ENCODE peak calls at places on chromosomes 4 and X, in six cellular contexts. One of them, this sample, is unnamed.

GRCh38 chrX:118965395-118965794 is 9.0 kb upstream of the LONRF3 start:
- DNase-seq in astrocyte of the spinal cord: no peak
- DNase-seq in aorta: no peak
- DNase-seq in ascending aorta: no peak
- DNase-seq in AG04449: no peak
- DNase-seq in effector memory CD4-positive, alpha-beta T cell: no peak
- DNase-seq in this sample: no peak

GRCh38 chr4:8860096-8860891 is 11.3 kb downstream of the HMX1 start:
- DNase-seq in astrocyte of the spinal cord: no peak
- DNase-seq in effector memory CD4-positive, alpha-beta T cell: no peak
- DNase-seq in ascending aorta: no peak
- DNase-seq in aorta: peak; percentile 38
- DNase-seq in AG04449: no peak
- DNase-seq in this sample: no peak

GRCh38 chrX:54808109-54808604 is 612 bp downstream of the MAGED2 start:
- DNase-seq in ascending aorta: no peak
- DNase-seq in effector memory CD4-positive, alpha-beta T cell: peak; percentile 21
- DNase-seq in AG04449: no peak
- DNase-seq in aorta: peak; percentile 81
- DNase-seq in astrocyte of the spinal cord: no peak
- DNase-seq in this sample: no peak

GRCh38 chr4:1033840-1034551 is 22.6 kb downstream of the FGFRL1 start:
- DNase-seq in aorta: peak; percentile 88
- DNase-seq in astrocyte of the spinal cord: peak; percentile 73
- DNase-seq in effector memory CD4-positive, alpha-beta T cell: no peak
- DNase-seq in AG04449: no peak
- DNase-seq in ascending aorta: no peak
- DNase-seq in this sample: no peak

GRCh38 chr4:37157403-37158167 is 87.0 kb upstream of the NWD2 start:
- DNase-seq in effector memory CD4-positive, alpha-beta T cell: no peak
- DNase-seq in aorta: no peak
- DNase-seq in AG04449: no peak
- DNase-seq in ascending aorta: no peak
- DNase-seq in astrocyte of the spinal cord: no peak
- DNase-seq in this sample: no peak

GRCh38 chr4:94486372-94486801 is 34.6 kb downstream of the PDLIM5 start:
- DNase-seq in effector memory CD4-positive, alpha-beta T cell: no peak
- DNase-seq in AG04449: no peak
- DNase-seq in ascending aorta: no peak
- DNase-seq in astrocyte of the spinal cord: peak; percentile 64
- DNase-seq in aorta: no peak
- DNase-seq in this sample: no peak

GRCh38 chr4:180028682-180029081 is 2214.5 kb upstream of the TENM3 start:
- DNase-seq in ascending aorta: no peak
- DNase-seq in astrocyte of the spinal cord: peak; percentile 26
- DNase-seq in effector memory CD4-positive, alpha-beta T cell: no peak
- DNase-seq in AG04449: no peak
- DNase-seq in aorta: no peak
- DNase-seq in this sample: no peak

GRCh38 chrX:68684291-68684918 is 36.9 kb downstream of the STARD8 start:
- DNase-seq in aorta: peak; percentile 83
- DNase-seq in astrocyte of the spinal cord: no peak
- DNase-seq in effector memory CD4-positive, alpha-beta T cell: no peak
- DNase-seq in ascending aorta: no peak
- DNase-seq in AG04449: no peak
- DNase-seq in this sample: no peak

GRCh38 chr4:113003841-113004240 is 45.6 kb upstream of the ANK2 start:
- DNase-seq in effector memory CD4-positive, alpha-beta T cell: no peak
- DNase-seq in astrocyte of the spinal cord: peak; percentile 27
- DNase-seq in aorta: no peak
- DNase-seq in ascending aorta: no peak
- DNase-seq in AG04449: no peak
- DNase-seq in this sample: peak; percentile 14

DNA sequence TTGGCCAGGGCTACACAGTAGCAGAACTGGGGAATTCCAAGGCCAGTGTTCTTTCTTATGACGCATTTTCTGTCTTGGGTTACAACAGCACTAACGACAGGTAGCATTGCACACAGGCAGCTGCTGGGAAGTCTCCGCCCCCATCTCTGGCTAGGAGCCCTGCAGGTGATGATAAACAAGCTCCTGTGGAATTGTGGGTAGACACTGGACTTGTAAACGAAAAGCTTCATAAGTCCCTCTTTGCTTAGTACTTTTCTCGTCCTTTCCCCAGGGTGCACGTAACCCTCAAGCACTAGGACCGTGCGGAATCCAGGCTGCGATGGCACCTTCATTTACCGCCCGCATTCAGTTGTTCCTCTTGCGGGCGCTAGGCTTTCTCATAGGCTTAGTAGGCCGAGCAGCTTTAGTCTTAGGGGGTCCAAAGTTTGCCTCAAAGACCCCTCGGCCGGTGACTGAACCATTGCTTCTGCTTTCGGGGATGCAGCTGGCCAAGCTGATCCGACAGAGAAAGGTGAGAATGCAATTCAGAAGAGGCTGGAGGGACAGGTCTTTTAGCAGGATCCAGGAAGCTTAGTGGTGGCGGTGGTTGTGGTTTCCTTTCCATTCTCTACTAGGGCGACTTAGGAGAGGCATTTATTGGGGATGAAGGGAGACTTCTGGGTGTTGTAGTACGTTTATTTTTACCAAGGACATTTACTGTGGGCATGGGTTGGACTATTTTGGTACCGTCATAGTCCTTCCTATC is at the start of gene FAAH2:
- DNase-seq in ascending aorta: no peak
- DNase-seq in effector memory CD4-positive, alpha-beta T cell: peak; percentile 57
- DNase-seq in AG04449: no peak
- DNase-seq in aorta: no peak
- DNase-seq in astrocyte of the spinal cord: no peak
- DNase-seq in this sample: no peak
- H3K4me3 ChIP-seq in ascending aorta: peak within 1 kb of the TSS; percentile 21
- H3K4me3 ChIP-seq in effector memory CD4-positive, alpha-beta T cell: peak within 1 kb of the TSS; percentile 57
- H3K4me3 ChIP-seq in AG04449: no peak within 1 kb of the TSS
- H3K4me3 ChIP-seq in aorta: no peak within 1 kb of the TSS
- H3K4me3 ChIP-seq in astrocyte of the spinal cord: no peak within 1 kb of the TSS
- H3K4me3 ChIP-seq in this sample: no peak within 1 kb of the TSS

DNA sequence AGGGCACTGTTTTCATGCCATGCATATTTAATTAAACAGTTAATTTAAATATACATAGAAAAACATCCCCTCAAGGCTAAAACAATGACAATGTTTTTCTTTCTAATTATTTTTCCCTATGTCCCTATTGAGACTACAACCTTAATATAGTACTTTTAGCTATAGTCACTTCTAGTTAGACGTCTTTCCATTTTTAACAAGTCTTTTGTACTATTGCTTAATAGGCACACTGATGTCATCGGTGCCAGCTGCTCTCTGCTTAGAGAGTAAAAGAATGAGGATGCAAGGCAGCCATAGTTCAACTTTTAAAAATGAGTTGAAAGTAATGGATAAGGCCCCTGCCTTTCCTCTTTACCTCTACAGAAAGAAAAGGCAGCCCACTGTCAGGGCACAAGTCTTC is 191.1 kb downstream of the KCTD8 start:
- DNase-seq in aorta: no peak
- DNase-seq in effector memory CD4-positive, alpha-beta T cell: no peak
- DNase-seq in astrocyte of the spinal cord: no peak
- DNase-seq in ascending aorta: no peak
- DNase-seq in AG04449: no peak
- DNase-seq in this sample: peak; percentile 4
- H3K4me3 ChIP-seq in aorta: no peak overlapping the region
- H3K4me3 ChIP-seq in effector memory CD4-positive, alpha-beta T cell: no peak overlapping the region
- H3K4me3 ChIP-seq in astrocyte of the spinal cord: no peak overlapping the region
- H3K4me3 ChIP-seq in ascending aorta: no peak overlapping the region
- H3K4me3 ChIP-seq in AG04449: no peak overlapping the region
- H3K4me3 ChIP-seq in this sample: no peak overlapping the region

GRCh38 chrX:129768586-129769466 is 10.9 kb upstream of the SASH3 start:
- DNase-seq in ascending aorta: no peak
- DNase-seq in astrocyte of the spinal cord: no peak
- DNase-seq in aorta: no peak
- DNase-seq in effector memory CD4-positive, alpha-beta T cell: no peak
- DNase-seq in AG04449: no peak
- DNase-seq in this sample: no peak
- H3K4me3 ChIP-seq in ascending aorta: no peak overlapping the region
- H3K4me3 ChIP-seq in astrocyte of the spinal cord: no peak overlapping the region
- H3K4me3 ChIP-seq in aorta: no peak overlapping the region
- H3K4me3 ChIP-seq in effector memory CD4-positive, alpha-beta T cell: no peak overlapping the region
- H3K4me3 ChIP-seq in AG04449: no peak overlapping the region
- H3K4me3 ChIP-seq in this sample: no peak overlapping the region

GRCh38 chr4:89836031-89836777 is 757 bp downstream of the SNCA start:
- DNase-seq in aorta: no peak
- DNase-seq in astrocyte of the spinal cord: no peak
- DNase-seq in AG04449: no peak
- DNase-seq in effector memory CD4-positive, alpha-beta T cell: no peak
- DNase-seq in ascending aorta: no peak
- DNase-seq in this sample: no peak
- H3K4me3 ChIP-seq in aorta: no peak overlapping the region
- H3K4me3 ChIP-seq in astrocyte of the spinal cord: peak overlapping the region; percentile 66
- H3K4me3 ChIP-seq in AG04449: peak overlapping the region; percentile 13
- H3K4me3 ChIP-seq in effector memory CD4-positive, alpha-beta T cell: peak overlapping the region; percentile 60
- H3K4me3 ChIP-seq in ascending aorta: peak overlapping the region; percentile 46
- H3K4me3 ChIP-seq in this sample: peak overlapping the region; percentile 57

GRCh38 chr4:15938182-15938581 is 358 bp downstream of the FGFBP1 start:
- DNase-seq in ascending aorta: no peak
- DNase-seq in AG04449: no peak
- DNase-seq in effector memory CD4-positive, alpha-beta T cell: no peak
- DNase-seq in aorta: no peak
- DNase-seq in astrocyte of the spinal cord: no peak
- DNase-seq in this sample: no peak
- H3K4me3 ChIP-seq in ascending aorta: no peak overlapping the region
- H3K4me3 ChIP-seq in AG04449: no peak overlapping the region
- H3K4me3 ChIP-seq in effector memory CD4-positive, alpha-beta T cell: no peak overlapping the region
- H3K4me3 ChIP-seq in aorta: no peak overlapping the region
- H3K4me3 ChIP-seq in astrocyte of the spinal cord: no peak overlapping the region
- H3K4me3 ChIP-seq in this sample: no peak overlapping the region

GRCh38 chr4:152462715-152463114 is 73.2 kb downstream of the FBXW7 start:
- DNase-seq in astrocyte of the spinal cord: no peak
- DNase-seq in ascending aorta: no peak
- DNase-seq in AG04449: no peak
- DNase-seq in aorta: no peak
- DNase-seq in effector memory CD4-positive, alpha-beta T cell: no peak
- DNase-seq in this sample: no peak

GRCh38 chr4:152460488-152460887 is 75.4 kb downstream of the FBXW7 start:
- DNase-seq in astrocyte of the spinal cord: peak; percentile 57
- DNase-seq in ascending aorta: no peak
- DNase-seq in aorta: no peak
- DNase-seq in effector memory CD4-positive, alpha-beta T cell: no peak
- DNase-seq in AG04449: peak; percentile 24
- DNase-seq in this sample: peak; percentile 69

GRCh38 chr4:152463562-152463961 is 72.3 kb downstream of the FBXW7 start:
- DNase-seq in aorta: no peak
- DNase-seq in astrocyte of the spinal cord: no peak
- DNase-seq in ascending aorta: no peak
- DNase-seq in effector memory CD4-positive, alpha-beta T cell: no peak
- DNase-seq in AG04449: no peak
- DNase-seq in this sample: no peak

GRCh38 chr4:152462047-152462446 is 73.8 kb downstream of the FBXW7 start:
- DNase-seq in effector memory CD4-positive, alpha-beta T cell: no peak
- DNase-seq in astrocyte of the spinal cord: no peak
- DNase-seq in AG04449: no peak
- DNase-seq in ascending aorta: no peak
- DNase-seq in aorta: no peak
- DNase-seq in this sample: no peak

DNA sequence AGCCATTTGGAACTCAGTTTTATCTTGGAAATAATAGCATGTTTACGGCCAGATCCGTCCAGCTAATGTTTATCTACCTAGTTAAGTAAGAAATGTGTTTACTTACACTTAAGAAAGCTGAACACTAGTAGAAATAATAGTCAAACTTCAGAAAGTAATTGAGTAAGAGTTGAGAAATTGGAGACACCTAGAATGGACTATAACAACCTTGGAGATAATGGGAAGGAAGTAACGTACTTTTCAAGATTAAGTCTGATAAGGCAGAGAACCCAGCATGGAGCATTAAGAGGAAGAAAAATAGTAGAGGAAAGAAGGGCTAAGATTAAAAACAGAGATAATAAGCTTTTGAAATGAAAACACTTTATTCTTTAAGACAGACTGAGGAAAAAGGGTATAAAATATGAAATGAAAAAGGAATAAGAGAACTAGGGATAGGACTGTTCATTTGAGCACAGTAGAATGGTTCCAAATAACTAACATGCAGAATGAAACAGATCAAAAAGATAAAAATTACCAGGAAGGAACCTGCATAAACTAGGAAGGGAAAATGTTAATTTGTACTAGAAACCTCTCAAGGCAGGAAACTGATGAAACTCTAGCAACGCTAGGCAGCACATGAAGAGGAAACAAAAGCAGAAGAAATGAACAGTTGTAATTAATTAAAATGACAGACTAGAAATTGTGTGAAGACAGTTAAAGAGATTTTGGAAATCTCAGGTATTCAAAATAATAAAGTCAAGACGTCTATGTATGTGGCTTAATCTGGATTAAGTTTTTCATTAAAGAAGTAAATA is 71.7 kb downstream of the FBXW7 start:
- DNase-seq in AG04449: no peak
- DNase-seq in astrocyte of the spinal cord: no peak
- DNase-seq in effector memory CD4-positive, alpha-beta T cell: no peak
- DNase-seq in aorta: no peak
- DNase-seq in ascending aorta: no peak
- DNase-seq in this sample: no peak
- H3K4me3 ChIP-seq in AG04449: no peak overlapping the region
- H3K4me3 ChIP-seq in astrocyte of the spinal cord: no peak overlapping the region
- H3K4me3 ChIP-seq in effector memory CD4-positive, alpha-beta T cell: no peak overlapping the region
- H3K4me3 ChIP-seq in aorta: no peak overlapping the region
- H3K4me3 ChIP-seq in ascending aorta: no peak overlapping the region
- H3K4me3 ChIP-seq in this sample: no peak overlapping the region

GRCh38 chr4:137531121-137531520 is 1.2 kb downstream of the PCDH18 start:
- DNase-seq in astrocyte of the spinal cord: peak; percentile 65
- DNase-seq in AG04449: no peak
- DNase-seq in ascending aorta: no peak
- DNase-seq in effector memory CD4-positive, alpha-beta T cell: no peak
- DNase-seq in aorta: peak; percentile 32
- DNase-seq in this sample: no peak
- H3K4me3 ChIP-seq in astrocyte of the spinal cord: peak overlapping the region; percentile 60
- H3K4me3 ChIP-seq in AG04449: peak overlapping the region; percentile 81
- H3K4me3 ChIP-seq in ascending aorta: peak overlapping the region; percentile 73
- H3K4me3 ChIP-seq in effector memory CD4-positive, alpha-beta T cell: no peak overlapping the region
- H3K4me3 ChIP-seq in aorta: peak overlapping the region; percentile 88
- H3K4me3 ChIP-seq in this sample: peak overlapping the region; percentile 80

GRCh38 chrX:112266136-112266535 is 183.6 kb upstream of the TRPC5 start:
- DNase-seq in aorta: no peak
- DNase-seq in ascending aorta: no peak
- DNase-seq in AG04449: no peak
- DNase-seq in effector memory CD4-positive, alpha-beta T cell: no peak
- DNase-seq in astrocyte of the spinal cord: no peak
- DNase-seq in this sample: no peak
- H3K4me3 ChIP-seq in aorta: no peak overlapping the region
- H3K4me3 ChIP-seq in ascending aorta: no peak overlapping the region
- H3K4me3 ChIP-seq in AG04449: no peak overlapping the region
- H3K4me3 ChIP-seq in effector memory CD4-positive, alpha-beta T cell: no peak overlapping the region
- H3K4me3 ChIP-seq in astrocyte of the spinal cord: no peak overlapping the region
- H3K4me3 ChIP-seq in this sample: no peak overlapping the region

GRCh38 chr4:48196758-48197504 is 62.9 kb upstream of the TXK start:
- DNase-seq in aorta: no peak
- DNase-seq in AG04449: no peak
- DNase-seq in effector memory CD4-positive, alpha-beta T cell: no peak
- DNase-seq in ascending aorta: no peak
- DNase-seq in astrocyte of the spinal cord: no peak
- DNase-seq in this sample: no peak
- H3K4me3 ChIP-seq in aorta: no peak overlapping the region
- H3K4me3 ChIP-seq in AG04449: no peak overlapping the region
- H3K4me3 ChIP-seq in effector memory CD4-positive, alpha-beta T cell: no peak overlapping the region
- H3K4me3 ChIP-seq in ascending aorta: no peak overlapping the region
- H3K4me3 ChIP-seq in astrocyte of the spinal cord: no peak overlapping the region
- H3K4me3 ChIP-seq in this sample: no peak overlapping the region

This sample was measured in skeletal muscle cell.